ENCODE peak calls at places on chromosomes 5 and 9, in ten cellular contexts. D, K, Q, R, E, W, H, B, P and J are unnamed samples.

GRCh38 chr5:97534166-97534565 is 351.1 kb upstream of the RIOK2 start:
- DNase-seq in R (peak), Q (no peak), D (no peak), B (peak), P (peak), W (no peak), H (peak), K (peak), E (peak), J (peak)

GRCh38 chr5:125274938-125275759 is 528.7 kb upstream of the ZNF608 start:
- DNase-seq in E (no peak), Q (no peak), R (no peak), H (no peak), D (no peak), P (no peak), W (no peak), K (no peak), B (no peak), J (no peak)

GRCh38 chr9:129436751-129437625 is 183.9 kb downstream of the C9orf50 start:
- DNase-seq in R (no peak), D (peak), W (peak), P (no peak), H (no peak), K (peak), B (no peak), Q (no peak), E (peak), J (no peak)

GRCh38 chr5:33310471-33310870 is 130.3 kb upstream of the TARS1 start:
- DNase-seq in W (no peak), E (no peak), P (peak), K (no peak), H (no peak), Q (no peak), B (peak), D (no peak), R (peak), J (no peak)

GRCh38 chr9:89387970-89388867 is 69.9 kb downstream of the SECISBP2 start:
- DNase-seq in H (peak), R (no peak), E (no peak), D (no peak), B (peak), P (peak), Q (no peak), W (no peak), K (peak), J (peak)

GRCh38 chr9:96386157-96386556 is 2.6 kb upstream of the SLC35D2 start:
- DNase-seq in Q (no peak), R (no peak), K (no peak), E (no peak), B (no peak), P (no peak), H (no peak), W (no peak), D (no peak), J (no peak)

GRCh38 chr5:219492-219891 is 1.4 kb downstream of the SDHA start:
- DNase-seq in R (peak), B (no peak), H (no peak), W (no peak), P (peak), E (no peak), Q (no peak), K (peak), D (peak), J (peak)

GRCh38 chr9:135251996-135252760 is 164.7 kb downstream of the OLFM1 start:
- DNase-seq in Q (no peak), E (no peak), B (no peak), K (no peak), P (no peak), H (no peak), R (no peak), D (no peak), W (no peak), J (no peak)

GRCh38 chr5:135110941-135111596 is 77.0 kb upstream of the PITX1 start:
- DNase-seq in Q (no peak), W (no peak), H (peak), P (no peak), B (no peak), D (no peak), K (no peak), E (no peak), R (no peak), J (no peak)

GRCh38 chr9:107471562-107471961 is 18.0 kb downstream of the KLF4 start:
- DNase-seq in D (no peak), E (no peak), R (no peak), P (no peak), W (no peak), B (no peak), H (no peak), K (no peak), Q (no peak), J (no peak)

GRCh38 chr9:127123239-127123935 is 952 bp upstream of the ANGPTL2 start:
- DNase-seq in P (no peak), B (no peak), R (no peak), D (no peak), E (no peak), W (no peak), K (no peak), Q (no peak), H (no peak), J (no peak)

GRCh38 chr5:16903480-16904300 is 32.4 kb downstream of the MYO10 start:
- DNase-seq in W (no peak), H (no peak), E (no peak), K (no peak), P (no peak), B (no peak), R (no peak), D (no peak), Q (no peak), J (no peak)

GRCh38 chr5:116563909-116564308 is 10.7 kb downstream of the SEMA6A start:
- DNase-seq in H (no peak), B (no peak), W (no peak), Q (no peak), P (no peak), E (no peak), D (no peak), R (no peak), K (no peak), J (no peak)

GRCh38 chr5:171520300-171521170 is 101.1 kb downstream of the FGF18 start:
- DNase-seq in W (peak), R (no peak), D (no peak), B (no peak), K (no peak), H (peak), E (no peak), P (no peak), Q (no peak), J (no peak)

GRCh38 chr9:92425578-92425977 is 1.3 kb upstream of the OMD start:
- DNase-seq in B (no peak), Q (no peak), P (no peak), K (no peak), E (no peak), H (no peak), R (no peak), W (no peak), D (no peak), J (no peak)

GRCh38 chr5:95821110-95822021 is 1.2 kb downstream of the GLRX start:
- DNase-seq in B (no peak), W (no peak), R (no peak), Q (no peak), E (no peak), P (no peak), D (no peak), K (peak), H (no peak), J (no peak)

GRCh38 chr5:88660326-88660946 is 222.5 kb downstream of the MEF2C start:
- DNase-seq in W (peak), D (no peak), R (peak), Q (no peak), B (no peak), P (no peak), H (peak), K (peak), E (peak), J (peak)

GRCh38 chr5:81179959-81180358 is 53.2 kb upstream of the CKMT2 start:
- DNase-seq in E (no peak), K (no peak), D (no peak), Q (no peak), B (no peak), R (no peak), W (no peak), P (no peak), H (no peak), J (no peak)

GRCh38 chr5:95725937-95726810 is 5.0 kb upstream of the RHOBTB3 start:
- DNase-seq in P (peak), H (no peak), B (peak), K (peak), W (no peak), E (no peak), Q (no peak), R (no peak), D (no peak), J (no peak)

GRCh38 chr9:69180670-69181069 is 6.6 kb downstream of the TJP2 start:
- DNase-seq in K (peak), H (peak), E (peak), B (peak), R (peak), Q (peak), D (no peak), P (peak), W (no peak), J (peak)

GRCh38 chr5:149382517-149383220 is 3.6 kb upstream of the IL17B start:
- DNase-seq in W (no peak), Q (no peak), E (no peak), H (no peak), P (no peak), K (no peak), B (no peak), R (no peak), D (no peak), J (no peak)

GRCh38 chr9:79470957-79471356 is 100.8 kb upstream of the TLE4 start:
- DNase-seq in K (no peak), B (no peak), E (no peak), W (no peak), R (no peak), D (no peak), Q (no peak), H (no peak), P (no peak), J (no peak)

GRCh38 chr9:127923771-127924170 is 6.8 kb downstream of the PIP5KL1 start:
- DNase-seq in B (peak), H (peak), Q (no peak), K (no peak), W (no peak), E (peak), D (no peak), P (peak), R (peak), J (no peak)

GRCh38 chr9:88514247-88514646 is 20.7 kb upstream of the NXNL2 start:
- DNase-seq in P (no peak), D (no peak), W (no peak), H (no peak), B (no peak), K (no peak), Q (no peak), R (no peak), E (no peak), J (no peak)